ENCODE peak calls at places on chromosomes 2 and 18, in ten cellular contexts. One of them, this sample, is unnamed.

GRCh38 chr2:84515788-84516187 is 510 bp upstream of the DNAH6 start:
- DNase-seq in GM12878: no peak
- DNase-seq in astrocyte of the spinal cord: no peak
- DNase-seq in CD8-positive, alpha-beta T cell: no peak
- DNase-seq in RWPE1: no peak
- DNase-seq in endothelial cell: no peak
- DNase-seq in GM06990: no peak
- DNase-seq in mammary epithelial cell: no peak
- DNase-seq in suprapubic skin: no peak
- DNase-seq in uterus: no peak
- DNase-seq in this sample: no peak

GRCh38 chr2:226995625-226996041 is 159.8 kb downstream of the RHBDD1 start:
- DNase-seq in uterus: no peak
- DNase-seq in GM06990: no peak
- DNase-seq in CD8-positive, alpha-beta T cell: no peak
- DNase-seq in mammary epithelial cell: peak
- DNase-seq in GM12878: no peak
- DNase-seq in endothelial cell: no peak
- DNase-seq in suprapubic skin: no peak
- DNase-seq in RWPE1: peak
- DNase-seq in astrocyte of the spinal cord: peak
- DNase-seq in this sample: peak

GRCh38 chr18:54712315-54712714 is 116.0 kb upstream of the RAB27B start:
- DNase-seq in CD8-positive, alpha-beta T cell: no peak
- DNase-seq in GM12878: no peak
- DNase-seq in endothelial cell: no peak
- DNase-seq in RWPE1: peak
- DNase-seq in mammary epithelial cell: peak
- DNase-seq in GM06990: no peak
- DNase-seq in uterus: no peak
- DNase-seq in astrocyte of the spinal cord: peak
- DNase-seq in suprapubic skin: no peak
- DNase-seq in this sample: peak

GRCh38 chr2:30147196-30147714 is 448 bp downstream of the YPEL5 start:
- DNase-seq in endothelial cell: peak
- DNase-seq in suprapubic skin: no peak
- DNase-seq in uterus: no peak
- DNase-seq in GM12878: no peak
- DNase-seq in astrocyte of the spinal cord: peak
- DNase-seq in mammary epithelial cell: peak
- DNase-seq in GM06990: no peak
- DNase-seq in CD8-positive, alpha-beta T cell: no peak
- DNase-seq in RWPE1: no peak
- DNase-seq in this sample: no peak

GRCh38 chr2:49033394-49033793 is 120.9 kb downstream of the FSHR start:
- DNase-seq in mammary epithelial cell: no peak
- DNase-seq in suprapubic skin: no peak
- DNase-seq in RWPE1: no peak
- DNase-seq in CD8-positive, alpha-beta T cell: no peak
- DNase-seq in uterus: no peak
- DNase-seq in GM06990: no peak
- DNase-seq in GM12878: no peak
- DNase-seq in endothelial cell: no peak
- DNase-seq in astrocyte of the spinal cord: no peak
- DNase-seq in this sample: no peak

GRCh38 chr2:89763581-89764485 is 1072.4 kb downstream of the RPIA start:
- DNase-seq in GM12878: no peak
- DNase-seq in astrocyte of the spinal cord: no peak
- DNase-seq in GM06990: no peak
- DNase-seq in suprapubic skin: peak
- DNase-seq in RWPE1: no peak
- DNase-seq in CD8-positive, alpha-beta T cell: no peak
- DNase-seq in endothelial cell: peak
- DNase-seq in mammary epithelial cell: no peak
- DNase-seq in uterus: peak
- DNase-seq in this sample: no peak

GRCh38 chr18:692841-693240 is 19.6 kb downstream of the ENOSF1 start:
- DNase-seq in GM06990: no peak
- DNase-seq in uterus: no peak
- DNase-seq in suprapubic skin: no peak
- DNase-seq in astrocyte of the spinal cord: no peak
- DNase-seq in mammary epithelial cell: no peak
- DNase-seq in endothelial cell: no peak
- DNase-seq in RWPE1: no peak
- DNase-seq in CD8-positive, alpha-beta T cell: no peak
- DNase-seq in GM12878: no peak
- DNase-seq in this sample: no peak

GRCh38 chr2:239197146-239197545 is 203.7 kb downstream of the HDAC4 start:
- DNase-seq in GM06990: no peak
- DNase-seq in uterus: peak
- DNase-seq in mammary epithelial cell: no peak
- DNase-seq in endothelial cell: no peak
- DNase-seq in RWPE1: no peak
- DNase-seq in suprapubic skin: peak
- DNase-seq in CD8-positive, alpha-beta T cell: no peak
- DNase-seq in astrocyte of the spinal cord: no peak
- DNase-seq in GM12878: no peak
- DNase-seq in this sample: no peak

GRCh38 chr2:9346885-9347284 is 76.4 kb downstream of the ITGB1BP1 start:
- DNase-seq in RWPE1: no peak
- DNase-seq in astrocyte of the spinal cord: no peak
- DNase-seq in GM06990: no peak
- DNase-seq in GM12878: no peak
- DNase-seq in mammary epithelial cell: no peak
- DNase-seq in uterus: no peak
- DNase-seq in endothelial cell: no peak
- DNase-seq in CD8-positive, alpha-beta T cell: no peak
- DNase-seq in suprapubic skin: no peak
- DNase-seq in this sample: no peak

GRCh38 chr2:233822101-233822771 is 32.1 kb downstream of the HJURP start:
- DNase-seq in uterus: no peak
- DNase-seq in RWPE1: no peak
- DNase-seq in suprapubic skin: peak
- DNase-seq in mammary epithelial cell: no peak
- DNase-seq in endothelial cell: no peak
- DNase-seq in GM12878: no peak
- DNase-seq in GM06990: no peak
- DNase-seq in astrocyte of the spinal cord: no peak
- DNase-seq in CD8-positive, alpha-beta T cell: no peak
- DNase-seq in this sample: no peak

GRCh38 chr2:65031341-65032015 is 24.7 kb upstream of the CEP68 start:
- DNase-seq in CD8-positive, alpha-beta T cell: no peak
- DNase-seq in GM12878: no peak
- DNase-seq in suprapubic skin: no peak
- DNase-seq in RWPE1: no peak
- DNase-seq in endothelial cell: no peak
- DNase-seq in astrocyte of the spinal cord: no peak
- DNase-seq in mammary epithelial cell: no peak
- DNase-seq in uterus: no peak
- DNase-seq in GM06990: peak
- DNase-seq in this sample: no peak

GRCh38 chr2:207230261-207231105 is 64.7 kb upstream of the KLF7 start:
- DNase-seq in CD8-positive, alpha-beta T cell: no peak
- DNase-seq in uterus: no peak
- DNase-seq in astrocyte of the spinal cord: peak
- DNase-seq in suprapubic skin: no peak
- DNase-seq in endothelial cell: peak
- DNase-seq in RWPE1: peak
- DNase-seq in GM12878: no peak
- DNase-seq in mammary epithelial cell: no peak
- DNase-seq in GM06990: no peak
- DNase-seq in this sample: no peak

GRCh38 chr2:184698476-184698875 is 100.1 kb downstream of the ZNF804A start:
- DNase-seq in GM12878: no peak
- DNase-seq in RWPE1: no peak
- DNase-seq in uterus: no peak
- DNase-seq in mammary epithelial cell: no peak
- DNase-seq in astrocyte of the spinal cord: no peak
- DNase-seq in GM06990: no peak
- DNase-seq in endothelial cell: no peak
- DNase-seq in CD8-positive, alpha-beta T cell: no peak
- DNase-seq in suprapubic skin: no peak
- DNase-seq in this sample: no peak

GRCh38 chr2:168432565-168433186 is 23.4 kb upstream of the CERS6 start:
- DNase-seq in CD8-positive, alpha-beta T cell: no peak
- DNase-seq in uterus: no peak
- DNase-seq in endothelial cell: no peak
- DNase-seq in GM12878: peak
- DNase-seq in mammary epithelial cell: no peak
- DNase-seq in GM06990: no peak
- DNase-seq in astrocyte of the spinal cord: no peak
- DNase-seq in suprapubic skin: no peak
- DNase-seq in RWPE1: no peak
- DNase-seq in this sample: no peak

GRCh38 chr2:168439536-168439935 is 16.5 kb upstream of the CERS6 start:
- DNase-seq in GM12878: no peak
- DNase-seq in GM06990: no peak
- DNase-seq in astrocyte of the spinal cord: peak
- DNase-seq in CD8-positive, alpha-beta T cell: no peak
- DNase-seq in suprapubic skin: no peak
- DNase-seq in RWPE1: no peak
- DNase-seq in mammary epithelial cell: no peak
- DNase-seq in uterus: no peak
- DNase-seq in endothelial cell: no peak
- DNase-seq in this sample: no peak

GRCh38 chr2:168434164-168434563 is 21.9 kb upstream of the CERS6 start:
- DNase-seq in mammary epithelial cell: no peak
- DNase-seq in RWPE1: no peak
- DNase-seq in astrocyte of the spinal cord: no peak
- DNase-seq in endothelial cell: no peak
- DNase-seq in GM06990: no peak
- DNase-seq in GM12878: no peak
- DNase-seq in uterus: peak
- DNase-seq in suprapubic skin: no peak
- DNase-seq in CD8-positive, alpha-beta T cell: no peak
- DNase-seq in this sample: no peak

GRCh38 chr2:168438553-168438952 is 17.5 kb upstream of the CERS6 start:
- DNase-seq in astrocyte of the spinal cord: no peak
- DNase-seq in CD8-positive, alpha-beta T cell: no peak
- DNase-seq in GM12878: no peak
- DNase-seq in RWPE1: no peak
- DNase-seq in GM06990: no peak
- DNase-seq in mammary epithelial cell: no peak
- DNase-seq in suprapubic skin: no peak
- DNase-seq in uterus: no peak
- DNase-seq in endothelial cell: no peak
- DNase-seq in this sample: no peak

GRCh38 chr2:168436840-168437239 is 19.2 kb upstream of the CERS6 start:
- DNase-seq in CD8-positive, alpha-beta T cell: no peak
- DNase-seq in astrocyte of the spinal cord: no peak
- DNase-seq in suprapubic skin: no peak
- DNase-seq in GM12878: no peak
- DNase-seq in RWPE1: no peak
- DNase-seq in mammary epithelial cell: no peak
- DNase-seq in uterus: no peak
- DNase-seq in endothelial cell: no peak
- DNase-seq in GM06990: no peak
- DNase-seq in this sample: no peak
- TF ChIP-seq CTCF in CD8-positive, alpha-beta T cell: no peak
- TF ChIP-seq CTCF in astrocyte of the spinal cord: no peak
- TF ChIP-seq CTCF in suprapubic skin: no peak
- TF ChIP-seq CTCF in GM12878: no peak
- TF ChIP-seq CTCF in RWPE1: no peak
- TF ChIP-seq CTCF in mammary epithelial cell: no peak
- TF ChIP-seq CTCF in uterus: no peak
- TF ChIP-seq CTCF in endothelial cell: no peak
- TF ChIP-seq CTCF in GM06990: no peak
- TF ChIP-seq CTCF in this sample: no peak

DNA sequence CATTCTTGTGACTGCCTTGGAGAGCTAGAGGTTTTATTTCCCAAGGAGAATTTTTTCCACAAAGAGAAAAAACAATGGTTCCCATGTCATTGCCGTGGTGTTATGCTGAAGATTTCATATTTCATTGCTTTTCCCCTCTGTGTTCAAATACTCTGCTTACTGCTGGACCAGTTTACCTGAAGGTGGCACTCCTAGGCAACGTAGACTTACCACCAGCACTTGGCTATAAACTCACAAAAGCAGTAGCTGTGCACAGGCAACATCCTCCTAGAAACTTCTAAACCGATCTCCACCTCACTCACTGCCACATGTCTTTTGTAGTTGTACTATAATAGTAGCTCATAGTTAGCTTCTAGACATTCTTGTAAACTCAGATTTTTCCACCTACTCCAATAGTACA is 1319.7 kb upstream of the CRIM1 start:
- DNase-seq in RWPE1: peak
- DNase-seq in mammary epithelial cell: no peak
- DNase-seq in GM06990: no peak
- DNase-seq in astrocyte of the spinal cord: no peak
- DNase-seq in suprapubic skin: no peak
- DNase-seq in uterus: no peak
- DNase-seq in endothelial cell: no peak
- DNase-seq in GM12878: no peak
- DNase-seq in CD8-positive, alpha-beta T cell: no peak
- DNase-seq in this sample: peak
- TF ChIP-seq CTCF in RWPE1: peak
- TF ChIP-seq CTCF in mammary epithelial cell: no peak
- TF ChIP-seq CTCF in GM06990: no peak
- TF ChIP-seq CTCF in astrocyte of the spinal cord: no peak
- TF ChIP-seq CTCF in suprapubic skin: no peak
- TF ChIP-seq CTCF in uterus: no peak
- TF ChIP-seq CTCF in endothelial cell: no peak
- TF ChIP-seq CTCF in GM12878: peak
- TF ChIP-seq CTCF in CD8-positive, alpha-beta T cell: no peak
- TF ChIP-seq CTCF in this sample: peak

DNA sequence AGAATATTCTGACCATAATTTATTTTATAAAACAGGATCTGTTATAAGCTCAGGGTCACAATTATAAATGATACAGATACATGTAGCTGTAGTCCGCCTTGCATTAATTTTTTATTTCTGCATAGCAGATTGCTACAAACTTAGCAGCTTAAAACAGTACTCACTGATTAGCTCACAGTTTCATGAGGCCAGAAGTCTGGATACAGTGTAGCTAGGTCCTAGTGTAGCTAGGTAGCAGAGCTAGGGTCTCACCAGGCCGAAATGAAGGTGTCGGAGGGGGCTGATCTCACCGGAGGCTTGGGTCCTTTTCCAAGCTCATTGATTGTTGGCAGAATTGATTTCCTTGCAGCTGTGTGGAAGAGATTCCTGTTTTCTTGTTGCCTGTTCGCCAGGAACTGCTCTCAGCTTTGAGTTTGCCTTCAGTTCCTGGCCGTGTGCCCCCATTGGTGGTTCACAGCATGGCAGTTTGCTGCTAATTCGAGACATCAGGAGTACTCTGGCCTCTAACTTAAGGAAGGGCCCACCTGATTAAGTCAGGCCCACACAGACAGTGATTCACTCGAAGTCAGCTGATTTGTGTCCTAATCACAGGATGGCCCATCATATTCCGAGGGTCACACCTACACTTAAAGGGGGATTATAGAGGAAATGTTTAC is 18.4 kb downstream of the NAPG start:
- DNase-seq in GM06990: no peak
- DNase-seq in astrocyte of the spinal cord: no peak
- DNase-seq in RWPE1: no peak
- DNase-seq in GM12878: no peak
- DNase-seq in mammary epithelial cell: no peak
- DNase-seq in uterus: no peak
- DNase-seq in CD8-positive, alpha-beta T cell: no peak
- DNase-seq in endothelial cell: peak
- DNase-seq in suprapubic skin: no peak
- DNase-seq in this sample: no peak
- TF ChIP-seq CTCF in GM06990: no peak
- TF ChIP-seq CTCF in astrocyte of the spinal cord: no peak
- TF ChIP-seq CTCF in RWPE1: no peak
- TF ChIP-seq CTCF in GM12878: no peak
- TF ChIP-seq CTCF in mammary epithelial cell: no peak
- TF ChIP-seq CTCF in uterus: no peak
- TF ChIP-seq CTCF in CD8-positive, alpha-beta T cell: no peak
- TF ChIP-seq CTCF in endothelial cell: peak
- TF ChIP-seq CTCF in suprapubic skin: no peak
- TF ChIP-seq CTCF in this sample: no peak

GRCh38 chr2:130740671-130741070 is 11.8 kb downstream of the GPR148 start:
- DNase-seq in uterus: no peak
- DNase-seq in RWPE1: no peak
- DNase-seq in endothelial cell: no peak
- DNase-seq in astrocyte of the spinal cord: no peak
- DNase-seq in mammary epithelial cell: no peak
- DNase-seq in GM12878: no peak
- DNase-seq in CD8-positive, alpha-beta T cell: no peak
- DNase-seq in suprapubic skin: no peak
- DNase-seq in GM06990: no peak
- DNase-seq in this sample: no peak
- TF ChIP-seq CTCF in uterus: no peak
- TF ChIP-seq CTCF in RWPE1: no peak
- TF ChIP-seq CTCF in endothelial cell: no peak
- TF ChIP-seq CTCF in astrocyte of the spinal cord: no peak
- TF ChIP-seq CTCF in mammary epithelial cell: no peak
- TF ChIP-seq CTCF in GM12878: no peak
- TF ChIP-seq CTCF in CD8-positive, alpha-beta T cell: no peak
- TF ChIP-seq CTCF in suprapubic skin: no peak
- TF ChIP-seq CTCF in GM06990: no peak
- TF ChIP-seq CTCF in this sample: no peak